ENCODE peak calls at places on chromosomes 3 and 15, in six cellular contexts. E is lower lobe of right lung, T is psoas muscle, U is upper lobe of right lung, W is heart right ventricle, N is pancreas. G is an unnamed sample.
A peak's percentile ranks its signal among the peaks of the same experiment; 100 is the strongest.

GRCh38 chr15:80550219-80550909 is 144.7 kb upstream of the ABHD17C start:
- DNase-seq in N (no peak), T (no peak), U (no peak), E (no peak), W (no peak), G (no peak)

GRCh38 chr15:70111203-70112017 is 13.7 kb upstream of the TLE3 start:
- DNase-seq in N (no peak), U (no peak), W (peak; percentile 90), T (peak; percentile 76), E (no peak), G (no peak)

GRCh38 chr3:155859859-155860258 is 5.6 kb upstream of the SLC33A1 start:
- DNase-seq in W (no peak), U (no peak), T (no peak), E (no peak), N (no peak), G (no peak)

GRCh38 chr3:133996251-133996661 is 33.5 kb downstream of the SLCO2A1 start:
- DNase-seq in T (no peak), N (no peak), E (no peak), W (no peak), U (no peak), G (no peak)

GRCh38 chr3:119293761-119294401 is at the start of gene ARHGAP31:
- DNase-seq in U (peak; percentile 86), E (peak; percentile 82), T (peak; percentile 65), W (peak; percentile 86), N (peak; percentile 71), G (no peak)

GRCh38 chr3:113232367-113232766 is 21.0 kb downstream of the BOC start:
- DNase-seq in T (no peak), N (no peak), U (no peak), W (no peak), E (no peak), G (no peak)

GRCh38 chr3:54853573-54854404 is 74.1 kb downstream of the LRTM1 start:
- DNase-seq in U (peak; percentile 85), T (peak; percentile 78), W (peak; percentile 72), E (peak; percentile 74), N (peak; percentile 89), G (peak; percentile 54)

GRCh38 chr3:184381261-184382224 is 1.7 kb downstream of the CHRD start:
- DNase-seq in N (peak; percentile 80), U (no peak), W (no peak), T (peak; percentile 55), E (no peak), G (no peak)

GRCh38 chr15:101050647-101051290 is 131.6 kb downstream of the LRRK1 start:
- DNase-seq in E (no peak), T (no peak), U (peak; percentile 34), N (no peak), W (no peak), G (no peak)

GRCh38 chr15:74383695-74384565 is 16.5 kb upstream of the CYP11A1 start:
- DNase-seq in U (no peak), W (no peak), N (no peak), E (no peak), T (no peak), G (no peak)

GRCh38 chr15:38127306-38127731 is 125.3 kb upstream of the SPRED1 start:
- DNase-seq in W (no peak), E (no peak), N (no peak), U (no peak), T (no peak), G (no peak)

GRCh38 chr3:178320481-178321352 is 215.5 kb upstream of the KCNMB2 start:
- DNase-seq in U (no peak), N (peak; percentile 26), W (peak; percentile 66), E (no peak), T (no peak), G (no peak)

GRCh38 chr3:57896691-57897090 is 111.5 kb upstream of the FLNB start:
- DNase-seq in U (no peak), T (no peak), E (no peak), N (no peak), W (no peak), G (no peak)

GRCh38 chr3:52210550-52211046 is 12.6 kb downstream of the ALAS1 start:
- DNase-seq in T (no peak), N (no peak), W (no peak), U (no peak), E (no peak), G (no peak)

GRCh38 chr3:20739814-20740213 is 553.8 kb upstream of the SGO1 start:
- DNase-seq in E (no peak), U (no peak), W (no peak), T (no peak), N (no peak), G (no peak)

GRCh38 chr15:85274315-85275050 is 105.9 kb upstream of the AKAP13 start:
- DNase-seq in T (no peak), N (no peak), W (no peak), U (no peak), E (no peak), G (no peak)

GRCh38 chr3:54424283-54424682 is 301.9 kb downstream of the CACNA2D3 start:
- DNase-seq in W (no peak), N (no peak), T (no peak), U (no peak), E (no peak), G (no peak)

GRCh38 chr3:18758047-18758704 is 333.0 kb upstream of the SATB1 start:
- DNase-seq in E (no peak), T (no peak), U (no peak), N (no peak), W (peak; percentile 16), G (peak; percentile 85)

GRCh38 chr15:92205255-92205739 is 188.4 kb upstream of the ST8SIA2 start:
- DNase-seq in U (no peak), W (peak; percentile 14), T (no peak), E (no peak), N (no peak), G (peak; percentile 35)

GRCh38 chr3:67986703-67987102 is 332.3 kb upstream of the SUCLG2 start:
- DNase-seq in T (no peak), N (no peak), E (no peak), U (no peak), W (no peak), G (no peak)

GRCh38 chr3:127050733-127051132 is 67.8 kb downstream of the PLXNA1 start:
- DNase-seq in E (peak; percentile 41), U (peak; percentile 47), W (no peak), T (peak; percentile 7), N (no peak), G (no peak)

GRCh38 chr3:6799264-6799915 is 61.5 kb upstream of the GRM7 start:
- DNase-seq in U (no peak), E (no peak), T (no peak), N (no peak), W (peak; percentile 9), G (no peak)

GRCh38 chr3:32310918-32311839 is 72.7 kb downstream of the CMTM8 start:
- DNase-seq in E (no peak), T (no peak), N (no peak), W (no peak), U (no peak), G (no peak)

GRCh38 chr3:16452265-16452664 is 61.2 kb downstream of the RFTN1 start:
- DNase-seq in W (no peak), T (no peak), U (no peak), E (no peak), N (no peak), G (no peak)

GRCh38 chr15:31127596-31128261 is 26.2 kb upstream of the TRPM1 start:
- DNase-seq in W (no peak), N (no peak), E (no peak), U (no peak), T (no peak), G (no peak)

GRCh38 chr15:52289629-52290081 is 5.9 kb downstream of the MYO5C start:
- DNase-seq in W (no peak), N (no peak), T (no peak), E (peak; percentile 63), U (no peak), G (no peak)

GRCh38 chr15:92164327-92165000 is 229.2 kb upstream of the ST8SIA2 start:
- DNase-seq in W (no peak), E (no peak), T (no peak), N (no peak), U (no peak), G (no peak)

GRCh38 chr15:88908697-88909621 is 4.2 kb downstream of the MFGE8 start:
- DNase-seq in E (no peak), N (no peak), T (no peak), U (peak; percentile 59), W (no peak), G (no peak)
- H3K4me1 ChIP-seq in E (peaks cover 36% of the 10 kb centered on the region), N (no peaks in the 10 kb centered on the region), T (peaks cover 75% of the 10 kb centered on the region), U (peaks cover 21% of the 10 kb centered on the region), W (peaks cover 65% of the 10 kb centered on the region), G (peaks cover 15% of the 10 kb centered on the region)

GRCh38 chr3:46408853-46409252 is 1.8 kb downstream of the CCRL2 start:
- DNase-seq in W (no peak), E (no peak), N (no peak), T (no peak), U (no peak), G (no peak)

GRCh38 chr3:46409735-46410489 is 2.9 kb downstream of the CCRL2 start:
- DNase-seq in W (no peak), T (no peak), U (no peak), E (no peak), N (no peak), G (no peak)

GRCh38 chr3:46406786-46407611 is at the start of the genes CCR5AS and CCRL2:
- DNase-seq in E (peak; percentile 78), U (peak; percentile 80), N (no peak), W (peak; percentile 85), T (peak; percentile 37), G (no peak)

GRCh38 chr3:46406440-46406785 is 453 bp downstream of the CCR5AS start:
- DNase-seq in T (no peak), E (peak; percentile 61), W (no peak), N (no peak), U (peak; percentile 71), G (no peak)

GRCh38 chr3:46407976-46408375 is 917 bp downstream of the CCRL2 start:
- DNase-seq in T (peak; percentile 65), W (peak; percentile 16), N (no peak), U (no peak), E (no peak), G (no peak)
- H3K4me3 ChIP-seq in T (peak overlapping the region; percentile 52), W (peak overlapping the region; percentile 42), N (no peak overlapping the region), U (peak overlapping the region; percentile 52), E (peak overlapping the region; percentile 49), G (no peak overlapping the region)

GRCh38 chr3:50323092-50323600 is 601 bp upstream of the HYAL2 start:
- DNase-seq in E (no peak), N (no peak), T (peak; percentile 30), W (peak; percentile 86), U (no peak), G (no peak)

GRCh38 chr3:50323614-50324199 is 1.2 kb upstream of the HYAL2 start:
- DNase-seq in T (peak; percentile 57), N (peak; percentile 55), W (peak; percentile 77), U (peak; percentile 69), E (peak; percentile 72), G (no peak)

GRCh38 chr3:50321146-50321843 is 1.2 kb downstream of the HYAL2 start:
- DNase-seq in N (peak; percentile 95), T (peak; percentile 92), U (peak; percentile 95), E (peak; percentile 94), W (peak; percentile 91), G (no peak)

GRCh38 chr3:50321844-50322385 is 630 bp downstream of the HYAL2 start:
- DNase-seq in W (no peak), T (no peak), E (no peak), U (no peak), N (peak; percentile 80), G (no peak)

GRCh38 chr3:50322386-50323091 is at the start of gene HYAL2:
- DNase-seq in T (peak; percentile 62), W (peak; percentile 87), U (peak; percentile 77), E (peak; percentile 77), N (peak; percentile 79), G (no peak)
- H3K4me1 ChIP-seq in T (peaks cover 54% of the 10 kb centered on the region), W (peaks cover 49% of the 10 kb centered on the region), U (peaks cover 64% of the 10 kb centered on the region), E (peaks cover 85% of the 10 kb centered on the region), N (peaks cover 13% of the 10 kb centered on the region), G (peaks cover 8% of the 10 kb centered on the region)

GRCh38 chr15:34336333-34336732 is 1.2 kb downstream of the SLC12A6 start:
- DNase-seq in U (no peak), W (no peak), E (peak; percentile 56), T (no peak), N (no peak), G (no peak)
- H3K4me3 ChIP-seq in U (peak overlapping the region; percentile 73), W (peak overlapping the region; percentile 95), E (peak overlapping the region; percentile 67), T (peak overlapping the region; percentile 78), N (no peak overlapping the region), G (no peak overlapping the region)